ENCODE peak calls at places on chromosomes 2 and 18, in six cellular contexts. Z is lower lobe of right lung, S is tibial artery, L is astrocyte, Y is fibroblast of lung, G is heart right ventricle. T is an unnamed sample.
A peak's percentile ranks its signal among the peaks of the same experiment; 100 is the strongest.

GRCh38 chr2:86292571-86293515 is 44.6 kb downstream of the REEP1 start:
- DNase-seq in L (no peak), Z (no peak), S (no peak), Y (no peak), G (no peak), T (no peak)

GRCh38 chr2:129726271-129726670 is 253.2 kb upstream of the RAB6C start:
- DNase-seq in G (no peak), L (no peak), S (no peak), Y (no peak), Z (no peak), T (no peak)

GRCh38 chr18:57749604-57749970 is 53.5 kb downstream of the ATP8B1 start:
- DNase-seq in G (no peak), Z (no peak), L (no peak), Y (no peak), S (no peak), T (no peak)

GRCh38 chr18:64165906-64166305 is 17.0 kb upstream of the LINC00305 start:
- DNase-seq in Z (no peak), Y (peak; percentile 5), S (no peak), G (no peak), L (peak; percentile 30), T (no peak)

GRCh38 chr2:227404575-227404974 is 16.8 kb upstream of the SCYGR1 start:
- DNase-seq in L (no peak), G (no peak), Z (no peak), Y (no peak), S (no peak), T (no peak)

GRCh38 chr2:105431367-105432088 is 32.7 kb upstream of the FHL2 start:
- DNase-seq in L (peak; percentile 41), G (peak; percentile 83), Z (no peak), Y (peak; percentile 53), S (no peak), T (peak; percentile 77)

GRCh38 chr2:127025357-127026062 is 81.4 kb downstream of the BIN1 start:
- DNase-seq in Y (peak; percentile 83), G (peak; percentile 51), L (peak; percentile 94), Z (peak; percentile 83), S (peak; percentile 77), T (peak; percentile 63)

GRCh38 chr2:201191132-201191875 is 8.4 kb downstream of the CASP10 start:
- DNase-seq in Y (no peak), L (peak; percentile 15), S (no peak), Z (no peak), G (peak; percentile 48), T (no peak)

DNA sequence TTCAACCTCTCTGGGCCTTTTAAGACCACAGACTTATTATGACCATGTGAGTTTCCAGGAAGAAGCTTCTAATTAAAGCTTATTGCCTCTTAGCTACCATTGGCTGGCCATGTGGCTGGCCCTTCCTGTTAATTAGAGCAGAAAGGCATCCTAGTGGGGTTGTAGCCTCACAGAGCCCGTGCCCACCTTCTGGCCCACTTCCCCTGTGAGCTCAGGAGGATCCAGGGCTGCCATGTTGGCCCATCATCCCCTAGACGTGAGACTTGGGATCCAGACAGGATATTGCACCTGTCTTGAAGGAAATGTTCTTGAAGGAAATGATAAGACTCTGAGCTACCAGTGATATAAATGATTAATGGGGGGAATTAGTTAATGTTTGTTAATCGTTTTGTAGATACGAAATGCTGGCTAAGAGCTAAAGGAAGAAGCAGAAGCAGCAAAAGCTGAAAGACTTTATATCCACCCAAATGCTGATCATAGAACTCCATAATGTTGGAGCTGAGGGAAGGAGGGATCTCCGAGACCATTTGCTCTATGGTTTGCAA is 255.4 kb downstream of the CLIP4 start:
- DNase-seq in G (no peak), Z (no peak), Y (no peak), L (no peak), S (no peak), T (no peak)
- H3K27me3 ChIP-seq in G (peaks cover 8% of the 10 kb centered on the region), Z (no peaks in the 10 kb centered on the region), Y (peaks cover 3% of the 10 kb centered on the region), L (peaks cover 17% of the 10 kb centered on the region), S (no peaks in the 10 kb centered on the region), T (peaks cover 46% of the 10 kb centered on the region)

DNA sequence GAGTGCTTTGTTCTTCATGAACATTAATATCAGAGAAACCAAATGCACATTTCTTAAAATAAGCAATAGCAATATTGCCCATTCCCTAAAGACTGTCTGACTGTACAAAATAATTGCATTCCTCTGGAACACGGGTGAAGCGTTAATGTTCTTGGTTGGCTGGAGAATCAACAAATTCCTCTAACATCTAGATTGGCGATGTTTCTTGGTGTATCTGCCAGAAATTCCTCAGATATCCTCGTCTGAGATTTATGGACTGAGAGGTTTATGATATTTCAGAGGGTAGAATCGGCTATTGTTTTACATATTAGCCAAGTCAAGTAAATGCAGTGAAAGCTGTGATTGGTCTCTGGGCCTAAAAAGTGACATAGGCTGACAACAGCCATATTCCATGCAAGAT is 27.1 kb upstream of the SPTBN1 start:
- DNase-seq in Z (no peak), L (peak; percentile 53), S (no peak), G (no peak), Y (peak; percentile 26), T (no peak)
- H3K27ac ChIP-seq in Z (peak overlapping the region; percentile 86), L (no peak overlapping the region), S (peak overlapping the region; percentile 62), G (peak overlapping the region; percentile 80), Y (no peak overlapping the region), T (peak overlapping the region; percentile 89)

GRCh38 chr2:60779426-60779825 is 23.4 kb downstream of the PAPOLG start:
- DNase-seq in L (no peak), Z (no peak), Y (no peak), G (no peak), S (no peak), T (no peak)
- H3K36me3 ChIP-seq in L (peaks cover 47% of the 10 kb centered on the region), Z (peaks cover 100% of the 10 kb centered on the region), Y (peaks cover 3% of the 10 kb centered on the region), G (peaks cover 100% of the 10 kb centered on the region), S (peaks cover 58% of the 10 kb centered on the region), T (peaks cover 93% of the 10 kb centered on the region)

GRCh38 chr2:20448246-20449046 is 1.6 kb downstream of the RHOB start:
- DNase-seq in Y (peak; percentile 41), Z (no peak), G (no peak), L (no peak), S (peak; percentile 69), T (no peak)
- H3K27me3 ChIP-seq in Y (no peaks in the 10 kb centered on the region), Z (no peaks in the 10 kb centered on the region), G (no peaks in the 10 kb centered on the region), L (no peaks in the 10 kb centered on the region), S (no peaks in the 10 kb centered on the region), T (no peaks in the 10 kb centered on the region)

T was measured in left ventricle myocardium inferior.